ENCODE peak calls at places on chromosomes 7 and 10, in six cellular contexts. E is keratinocyte, G is H9, A is adrenal gland, I is tibial nerve, S is foreskin keratinocyte. Z is an unnamed sample.

GRCh38 chr7:85405016-85405415 is 218.2 kb upstream of the SEMA3D start:
- DNase-seq in E (no peak), G (no peak), A (no peak), I (no peak), S (peak; percentile 21), Z (no peak)

GRCh38 chr7:27248911-27249723 is 6.5 kb downstream of the EVX1 start:
- DNase-seq in E (no peak), G (no peak), A (no peak), I (no peak), S (no peak), Z (no peak)

GRCh38 chr10:74103560-74104248 is 46.9 kb downstream of the AP3M1 start:
- DNase-seq in E (no peak), G (no peak), A (no peak), I (no peak), S (no peak), Z (no peak)

GRCh38 chr10:89224697-89225443 is 17.8 kb upstream of the CH25H start:
- DNase-seq in E (no peak), G (no peak), A (no peak), I (no peak), S (no peak), Z (no peak)

GRCh38 chr10:98649170-98649569 is 202.4 kb upstream of the HPS1 start:
- DNase-seq in E (no peak), G (no peak), A (no peak), I (no peak), S (no peak), Z (no peak)

GRCh38 chr10:126511917-126512487 is 123.7 kb upstream of the ADAM12 start:
- DNase-seq in E (no peak), G (no peak), A (no peak), I (no peak), S (no peak), Z (no peak)

GRCh38 chr10:67670401-67670800 is 25.6 kb downstream of the CTNNA3 start:
- DNase-seq in E (no peak), G (no peak), A (no peak), I (no peak), S (no peak), Z (no peak)

GRCh38 chr7:40412323-40412722 is 277.5 kb downstream of the SUGCT start:
- DNase-seq in E (no peak), G (no peak), A (no peak), I (no peak), S (no peak), Z (no peak)

GRCh38 chr7:549891-550625 is 30.4 kb upstream of the PDGFA start:
- DNase-seq in E (no peak), G (no peak), A (no peak), I (no peak), S (no peak), Z (no peak)

GRCh38 chr7:24880886-24881285 is 99.1 kb downstream of the OSBPL3 start:
- DNase-seq in E (no peak), G (no peak), A (no peak), I (no peak), S (no peak), Z (no peak)

GRCh38 chr7:117152213-117153007 is 170.4 kb downstream of the WNT2 start:
- DNase-seq in E (no peak), G (no peak), A (no peak), I (no peak), S (no peak), Z (no peak)

GRCh38 chr10:132413226-132414205 is 16.5 kb downstream of the PWWP2B start:
- DNase-seq in E (no peak), G (no peak), A (peak; percentile 78), I (no peak), S (no peak), Z (peak; percentile 81)

GRCh38 chr7:55133630-55134392 is 115.0 kb downstream of the EGFR start:
- DNase-seq in E (no peak), G (no peak), A (peak; percentile 75), I (no peak), S (peak; percentile 94), Z (no peak)

GRCh38 chr10:132458595-132459251 is 61.7 kb downstream of the PWWP2B start:
- DNase-seq in E (no peak), G (peak; percentile 72), A (peak; percentile 48), I (no peak), S (no peak), Z (peak; percentile 93)

GRCh38 chr10:7264313-7264741 is 146.5 kb downstream of the SFMBT2 start:
- DNase-seq in E (no peak), G (no peak), A (peak; percentile 67), I (no peak), S (peak; percentile 50), Z (no peak)

GRCh38 chr7:133512560-133512959 is 259.7 kb downstream of the EXOC4 start:
- DNase-seq in E (no peak), G (no peak), A (no peak), I (no peak), S (peak; percentile 40), Z (no peak)

GRCh38 chr10:4111593-4111992 is 326.6 kb upstream of the KLF6 start:
- DNase-seq in E (no peak), G (no peak), A (no peak), I (no peak), S (no peak), Z (no peak)

GRCh38 chr7:134699871-134700270 is 53.2 kb downstream of the BPGM start:
- DNase-seq in E (no peak), G (no peak), A (no peak), I (no peak), S (no peak), Z (no peak)

GRCh38 chr10:49631975-49632374 is 18.1 kb downstream of the CHAT start:
- DNase-seq in E (no peak), G (no peak), A (no peak), I (no peak), S (no peak), Z (peak; percentile 46)

GRCh38 chr10:73838008-73838567 is 26.7 kb upstream of the NDST2 start:
- DNase-seq in E (no peak), G (no peak), A (no peak), I (no peak), S (no peak), Z (no peak)

GRCh38 chr10:68261132-68261856 is 29.4 kb upstream of the ATOH7 start:
- DNase-seq in E (no peak), G (no peak), A (no peak), I (no peak), S (no peak), Z (no peak)

GRCh38 chr10:24469993-24470392 is 253.7 kb downstream of the ARHGAP21 start:
- DNase-seq in E (no peak), G (no peak), A (no peak), I (no peak), S (no peak), Z (no peak)

GRCh38 chr7:18693401-18693800 is 197.9 kb downstream of the HDAC9 start:
- DNase-seq in E (peak; percentile 5), G (no peak), A (peak; percentile 26), I (no peak), S (peak; percentile 44), Z (no peak)

DNA sequence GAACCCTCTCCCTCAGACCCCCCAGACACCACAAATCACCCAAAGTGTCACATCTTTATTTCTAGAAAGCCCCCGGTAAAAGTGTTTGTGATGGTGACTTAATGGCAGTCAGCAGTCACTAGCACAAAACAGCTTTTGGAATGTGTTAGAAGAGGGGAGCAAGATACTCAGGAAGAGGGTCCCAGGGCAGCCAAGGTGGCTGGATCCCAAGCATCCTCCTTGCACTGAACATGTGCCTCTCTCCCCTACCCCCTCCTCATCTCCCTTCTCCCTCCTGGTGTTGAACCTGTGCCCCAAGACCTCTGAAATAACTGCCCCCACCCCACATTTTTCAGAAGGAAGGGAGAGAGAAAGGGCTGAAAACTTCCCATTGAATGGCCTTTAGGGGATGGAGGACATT is 37.8 kb upstream of the MXI1 start:
- DNase-seq in E (no peak), G (peak; percentile 26), A (no peak), I (no peak), S (no peak), Z (no peak)
- H3K27me3 ChIP-seq in E (peaks cover 19% of the 10 kb centered on the region), G (peaks cover 83% of the 10 kb centered on the region), A (peaks cover 52% of the 10 kb centered on the region), I (peaks cover 64% of the 10 kb centered on the region), S (peaks cover 46% of the 10 kb centered on the region), Z (peaks cover 3% of the 10 kb centered on the region)

GRCh38 chr10:86868353-86868752 is 89.1 kb downstream of the MMRN2 start:
- DNase-seq in E (no peak), G (peak; percentile 92), A (peak; percentile 55), I (no peak), S (no peak), Z (no peak)
- H3K4me1 ChIP-seq in E (no peaks in the 10 kb centered on the region), G (peaks cover 37% of the 10 kb centered on the region), A (peaks cover 11% of the 10 kb centered on the region), I (peaks cover 9% of the 10 kb centered on the region), S (no peaks in the 10 kb centered on the region), Z (peaks cover 14% of the 10 kb centered on the region)

DNA sequence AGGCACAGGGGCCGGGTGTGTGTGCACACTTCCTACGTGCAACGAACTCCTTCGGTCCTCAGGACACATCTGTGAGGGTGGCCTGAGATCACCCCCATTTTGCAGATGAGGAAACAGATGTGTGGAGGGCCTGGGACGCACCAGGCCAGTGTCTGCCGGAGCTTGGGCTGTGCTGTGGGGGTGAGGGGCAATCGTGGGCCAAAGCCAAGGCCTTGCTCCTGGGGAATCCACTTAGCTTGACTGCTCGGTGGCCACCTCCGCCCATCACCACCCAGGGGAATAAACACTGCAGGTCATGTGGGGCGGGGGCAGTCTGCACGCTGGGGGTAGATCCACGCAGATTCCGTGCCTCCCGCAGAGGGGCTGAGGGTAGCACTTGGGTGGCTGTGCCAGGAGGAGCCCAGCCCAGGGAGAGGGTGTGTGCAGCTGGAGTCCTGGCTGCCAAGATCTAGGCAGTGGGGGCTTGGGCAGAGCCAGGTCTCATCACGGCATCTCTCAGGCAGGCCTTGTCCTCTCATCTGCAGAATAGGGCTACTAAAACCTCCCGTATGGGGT is 70.8 kb upstream of the EN2 start:
- DNase-seq in E (no peak), G (no peak), A (no peak), I (no peak), S (no peak), Z (peak; percentile 57)
- H3K27me3 ChIP-seq in E (peaks cover 31% of the 10 kb centered on the region), G (peaks cover 28% of the 10 kb centered on the region), A (peaks cover 48% of the 10 kb centered on the region), I (peaks cover 81% of the 10 kb centered on the region), S (peaks cover 36% of the 10 kb centered on the region), Z (peaks cover 96% of the 10 kb centered on the region)

GRCh38 chr10:100006241-100006886 is 3.4 kb downstream of the DNMBP start:
- DNase-seq in E (no peak), G (no peak), A (peak; percentile 40), I (no peak), S (peak; percentile 95), Z (no peak)
- H3K4me1 ChIP-seq in E (peaks cover 50% of the 10 kb centered on the region), G (no peaks in the 10 kb centered on the region), A (peaks cover 31% of the 10 kb centered on the region), I (peaks cover 24% of the 10 kb centered on the region), S (peaks cover 43% of the 10 kb centered on the region), Z (peaks cover 20% of the 10 kb centered on the region)

GRCh38 chr10:13516176-13516575 is 12.6 kb downstream of the BEND7 start:
- DNase-seq in E (no peak), G (no peak), A (no peak), I (no peak), S (no peak), Z (no peak)
- H3K27me3 ChIP-seq in E (no peaks in the 10 kb centered on the region), G (no peaks in the 10 kb centered on the region), A (no peaks in the 10 kb centered on the region), I (no peaks in the 10 kb centered on the region), S (no peaks in the 10 kb centered on the region), Z (no peaks in the 10 kb centered on the region)

GRCh38 chr10:44960098-44960480 is 487 bp downstream of the RASSF4 start:
- DNase-seq in E (no peak), G (no peak), A (no peak), I (no peak), S (no peak), Z (no peak)
- H3K4me1 ChIP-seq in E (peaks cover 14% of the 10 kb centered on the region), G (peaks cover 21% of the 10 kb centered on the region), A (peaks cover 20% of the 10 kb centered on the region), I (peaks cover 35% of the 10 kb centered on the region), S (peaks cover 7% of the 10 kb centered on the region), Z (peaks cover 34% of the 10 kb centered on the region)

GRCh38 chr10:28676297-28676967 is 889 bp upstream of the BAMBI start:
- DNase-seq in E (no peak), G (peak; percentile 70), A (peak; percentile 40), I (no peak), S (no peak), Z (no peak)
- H3K27me3 ChIP-seq in E (peaks cover 32% of the 10 kb centered on the region), G (no peaks in the 10 kb centered on the region), A (no peaks in the 10 kb centered on the region), I (peaks cover 7% of the 10 kb centered on the region), S (peaks cover 47% of the 10 kb centered on the region), Z (no peaks in the 10 kb centered on the region)

Z was measured in spleen.